ENCODE peak calls at places on chromosomes 5 and 9, in five cellular contexts. U is psoas muscle, L is sigmoid colon, X is tibial artery, W is RWPE1. A is an unnamed sample.

GRCh38 chr9:95067888-95068287 is 249.6 kb downstream of the FANCC start:
- DNase-seq in U (no peak), L (no peak), X (no peak), W (no peak), A (no peak)

GRCh38 chr5:156479864-156480263 is 152.9 kb downstream of the SGCD start:
- DNase-seq in U (peak; percentile 53), L (no peak), X (peak; percentile 21), W (no peak), A (no peak)

GRCh38 chr9:136713555-136713949 is 1.2 kb downstream of the DIPK1B start:
- DNase-seq in U (no peak), L (no peak), X (no peak), W (no peak), A (no peak)

GRCh38 chr9:89413963-89414638 is 83.8 kb downstream of the SEMA4D start:
- DNase-seq in U (peak; percentile 74), L (peak; percentile 57), X (no peak), W (no peak), A (no peak)

GRCh38 chr9:127742435-127743088 is 7.5 kb upstream of the TOR2A start:
- DNase-seq in U (peak; percentile 67), L (peak; percentile 80), X (no peak), W (peak; percentile 71), A (peak; percentile 14)

GRCh38 chr5:56585973-56586740 is 229.2 kb upstream of the MAP3K1 start:
- DNase-seq in U (peak; percentile 37), L (peak; percentile 70), X (peak; percentile 41), W (no peak), A (peak; percentile 41)

GRCh38 chr9:134984372-134985240 is 66.9 kb upstream of the FCN1 start:
- DNase-seq in U (no peak), L (peak; percentile 49), X (no peak), W (no peak), A (no peak)

GRCh38 chr9:12680757-12681156 is 12.4 kb upstream of the TYRP1 start:
- DNase-seq in U (no peak), L (no peak), X (no peak), W (no peak), A (peak; percentile 5)

GRCh38 chr5:166907314-166907713 is 1384.1 kb upstream of the WWC1 start:
- DNase-seq in U (no peak), L (no peak), X (no peak), W (peak; percentile 89), A (no peak)

GRCh38 chr5:175874462-175875139 is 3.2 kb downstream of the CPLX2 start:
- DNase-seq in U (no peak), L (no peak), X (no peak), W (no peak), A (no peak)

GRCh38 chr5:14256026-14256690 is 113.0 kb downstream of the TRIO start:
- DNase-seq in U (no peak), L (no peak), X (no peak), W (no peak), A (no peak)

GRCh38 chr5:14254686-14255085 is 111.5 kb downstream of the TRIO start:
- DNase-seq in U (no peak), L (no peak), X (no peak), W (no peak), A (no peak)

GRCh38 chr5:14257995-14258403 is 114.9 kb downstream of the TRIO start:
- DNase-seq in U (no peak), L (no peak), X (no peak), W (no peak), A (no peak)

GRCh38 chr5:14258840-14259239 is 115.7 kb downstream of the TRIO start:
- DNase-seq in U (no peak), L (no peak), X (no peak), W (no peak), A (no peak)

DNA sequence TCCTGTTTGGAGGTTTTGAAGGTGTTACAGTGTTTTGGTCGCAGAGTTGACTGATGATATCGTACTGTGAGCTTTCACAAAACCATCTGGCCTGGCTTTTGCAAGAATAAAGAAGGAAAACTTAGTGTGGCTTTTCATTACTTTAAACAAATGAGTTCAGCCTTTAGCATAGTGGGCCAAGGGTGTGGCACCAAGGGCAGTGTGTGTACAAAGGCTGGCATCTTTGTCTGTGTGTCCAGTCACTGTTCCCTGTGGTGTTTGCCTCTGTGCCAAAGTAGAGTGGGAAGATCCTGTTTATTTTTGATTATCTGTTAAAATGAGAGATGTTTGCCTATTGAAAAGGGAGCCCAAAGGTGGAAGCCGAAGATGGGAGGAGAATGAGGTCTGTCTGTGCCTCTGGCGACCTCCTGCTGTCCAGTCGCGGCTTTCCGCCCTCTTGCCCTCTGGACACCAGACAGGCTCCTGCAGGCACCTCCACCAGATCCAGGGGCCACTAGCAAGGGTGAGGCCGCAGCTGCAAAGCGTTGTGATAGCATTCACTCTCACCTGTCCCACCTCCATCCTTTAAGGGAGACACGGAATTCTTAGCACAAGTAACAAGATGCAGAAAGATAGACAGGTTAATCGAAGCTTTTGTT is 113.7 kb downstream of the TRIO start:
- DNase-seq in U (no peak), L (no peak), X (no peak), W (no peak), A (no peak)
- H3K27ac ChIP-seq in U (no peak overlapping the region), L (no peak overlapping the region), X (no peak overlapping the region), W (no peak overlapping the region), A (no peak overlapping the region)

GRCh38 chr5:173535166-173535975 is 81.1 kb downstream of the BOD1 start:
- DNase-seq in U (no peak), L (no peak), X (no peak), W (no peak), A (no peak)

GRCh38 chr5:173534031-173534430 is 82.4 kb downstream of the BOD1 start:
- DNase-seq in U (no peak), L (no peak), X (no peak), W (no peak), A (no peak)

GRCh38 chr5:173535976-173536639 is 80.3 kb downstream of the BOD1 start:
- DNase-seq in U (no peak), L (no peak), X (no peak), W (no peak), A (no peak)

GRCh38 chr5:173532689-173533250 is 83.7 kb downstream of the BOD1 start:
- DNase-seq in U (no peak), L (no peak), X (no peak), W (no peak), A (no peak)

GRCh38 chr5:173534664-173535063 is 81.8 kb downstream of the BOD1 start:
- DNase-seq in U (no peak), L (no peak), X (no peak), W (no peak), A (peak; percentile 41)
- H3K27ac ChIP-seq in U (no peak overlapping the region), L (no peak overlapping the region), X (no peak overlapping the region), W (no peak overlapping the region), A (no peak overlapping the region)

GRCh38 chr9:42852133-42852532 is 668.7 kb downstream of the SPATA31A6 start:
- DNase-seq in U (peak; percentile 53), L (no peak), X (no peak), W (peak; percentile 32), A (peak; percentile 3)
- H3K27ac ChIP-seq in U (no peak overlapping the region), L (no peak overlapping the region), X (no peak overlapping the region), W (no peak overlapping the region), A (no peak overlapping the region)

DNA sequence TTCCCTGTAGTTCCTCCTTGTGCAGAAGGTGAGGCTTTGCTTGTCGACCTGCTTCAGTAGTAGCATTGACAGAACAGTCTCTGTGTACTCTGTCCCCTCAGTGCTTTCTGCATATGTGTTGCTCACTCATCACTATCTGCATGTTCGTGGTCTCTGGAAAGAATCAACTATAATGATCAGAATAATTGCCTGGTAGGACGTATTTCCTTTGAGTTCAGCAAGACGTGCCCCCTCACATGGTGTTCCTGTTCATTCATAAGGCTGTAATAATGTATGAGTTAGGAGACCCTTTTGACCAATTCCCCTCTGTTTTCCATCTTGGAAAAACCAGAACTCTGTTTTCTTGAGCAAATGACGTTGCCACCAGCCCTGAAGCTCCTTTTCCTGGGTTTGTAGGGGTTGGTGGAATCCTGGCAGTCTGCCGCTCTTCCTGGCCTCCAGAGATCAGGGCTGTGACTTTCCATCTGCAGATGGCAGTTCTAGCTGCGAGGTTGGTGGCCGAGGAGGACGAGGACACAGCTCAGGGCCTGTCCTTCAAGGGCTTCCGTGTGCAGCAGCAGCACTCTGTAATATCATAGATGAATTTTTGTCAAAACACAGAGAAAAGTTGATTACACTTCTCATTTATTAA is 61.9 kb downstream of the EXOSC2 start:
- DNase-seq in U (no peak), L (no peak), X (no peak), W (no peak), A (no peak)
- H3K27ac ChIP-seq in U (no peak overlapping the region), L (no peak overlapping the region), X (no peak overlapping the region), W (no peak overlapping the region), A (no peak overlapping the region)

DNA sequence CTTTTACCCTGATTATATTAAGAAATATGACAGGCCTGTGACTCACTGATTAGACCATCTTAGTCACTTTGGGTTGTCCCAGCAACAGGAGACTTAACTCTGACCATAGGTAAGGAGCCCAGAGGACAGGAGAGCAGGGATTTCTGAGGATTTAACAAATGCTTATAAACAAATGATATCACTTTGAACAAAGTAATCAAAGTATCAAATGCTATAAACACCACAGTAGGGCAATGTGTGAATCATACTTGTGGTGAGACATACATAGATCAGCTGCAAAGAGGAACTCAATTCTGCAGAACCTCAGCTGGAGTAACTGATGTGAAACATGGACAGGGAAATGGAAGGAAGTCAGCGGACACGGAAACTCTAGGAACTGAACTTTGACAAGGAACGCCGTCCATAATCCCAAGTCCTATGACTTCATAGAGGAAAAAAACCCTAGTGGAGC is 190.6 kb upstream of the MSX2 start:
- DNase-seq in U (no peak), L (no peak), X (no peak), W (peak; percentile 95), A (peak; percentile 57)
- H3K27ac ChIP-seq in U (no peak overlapping the region), L (no peak overlapping the region), X (no peak overlapping the region), W (peak overlapping the region; percentile 54), A (no peak overlapping the region)

GRCh38 chr9:21567926-21568325 is 85.8 kb upstream of the IFNE start:
- DNase-seq in U (no peak), L (no peak), X (no peak), W (no peak), A (no peak)

GRCh38 chr9:21564186-21564585 is 82.1 kb upstream of the IFNE start:
- DNase-seq in U (no peak), L (no peak), X (no peak), W (no peak), A (no peak)

GRCh38 chr9:21561502-21561901 is 79.4 kb upstream of the IFNE start:
- DNase-seq in U (no peak), L (no peak), X (no peak), W (no peak), A (no peak)

GRCh38 chr9:21568484-21568883 is 86.4 kb upstream of the IFNE start:
- DNase-seq in U (no peak), L (no peak), X (no peak), W (no peak), A (no peak)

GRCh38 chr9:21565137-21565536 is 83.0 kb upstream of the IFNE start:
- DNase-seq in U (no peak), L (no peak), X (no peak), W (peak; percentile 59), A (no peak)
- H3K27ac ChIP-seq in U (no peak overlapping the region), L (no peak overlapping the region), X (no peak overlapping the region), W (no peak overlapping the region), A (no peak overlapping the region)

GRCh38 chr9:131487001-131487400 is 15.7 kb upstream of the POMT1 start:
- DNase-seq in U (no peak), L (no peak), X (no peak), W (no peak), A (no peak)
- H3K27ac ChIP-seq in U (no peak overlapping the region), L (no peak overlapping the region), X (no peak overlapping the region), W (peak overlapping the region; percentile 15), A (no peak overlapping the region)

DNA sequence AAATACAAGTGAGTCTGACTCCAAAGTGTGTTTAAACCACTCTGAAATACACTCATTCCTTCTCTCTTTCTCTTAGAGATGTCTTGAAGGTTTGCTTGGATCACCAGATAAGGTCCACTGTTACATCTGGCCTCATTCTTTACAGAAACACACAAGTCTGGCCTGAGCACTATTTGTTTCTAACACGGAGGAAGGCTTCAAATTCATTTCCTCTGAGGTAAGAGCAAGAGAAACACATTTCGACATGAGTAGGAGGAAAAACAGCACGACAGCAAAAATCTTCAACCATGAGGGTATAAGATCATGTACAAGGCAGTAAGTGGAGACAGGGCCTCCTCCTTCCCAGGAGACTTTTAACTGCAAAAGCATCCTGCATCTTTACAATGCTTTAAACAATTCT is 8.0 kb downstream of the SIL1 start:
- DNase-seq in U (no peak), L (peak; percentile 27), X (no peak), W (no peak), A (peak; percentile 92)
- H3K27ac ChIP-seq in U (peak overlapping the region; percentile 10), L (peak overlapping the region; percentile 39), X (peak overlapping the region; percentile 66), W (no peak overlapping the region), A (peak overlapping the region; percentile 20)